ENCODE peak calls at places on chromosomes 11 and 22, in nine cellular contexts. T, X, B, H, L, D, M, E and O are unnamed samples.

GRCh38 chr22:35524966-35525686 is 15.5 kb upstream of the RASD2 start:
- DNase-seq in L (no peak), H (peak; percentile 64), E (no peak), B (no peak), X (no peak), M (peak; percentile 88), D (no peak), T (peak; percentile 23), O (no peak)

GRCh38 chr11:6992457-6993431 is 27.4 kb downstream of the ZNF214 start:
- DNase-seq in T (peak; percentile 88), H (no peak), X (peak; percentile 70), E (no peak), L (peak; percentile 65), B (peak; percentile 99), M (no peak), D (no peak), O (peak; percentile 69)

GRCh38 chr22:31800065-31800464 is 46.2 kb downstream of the DEPDC5 start:
- DNase-seq in B (peak; percentile 78), X (no peak), T (peak; percentile 15), M (no peak), H (no peak), E (no peak), L (no peak), D (no peak), O (no peak)

GRCh38 chr11:623999-624704 is 603 bp downstream of the CDHR5 start:
- DNase-seq in X (no peak), E (peak; percentile 73), T (peak; percentile 28), D (no peak), M (no peak), H (peak; percentile 35), L (no peak), B (no peak), O (no peak)

GRCh38 chr22:19868773-19869471 is 14.2 kb upstream of the GNB1L start:
- DNase-seq in B (no peak), X (no peak), T (no peak), D (peak; percentile 8), H (peak; percentile 27), E (no peak), L (no peak), M (no peak), O (no peak)

GRCh38 chr11:68380786-68381622 is 68.6 kb downstream of the LRP5 start:
- DNase-seq in T (no peak), D (no peak), B (peak; percentile 11), M (no peak), H (peak; percentile 51), X (peak; percentile 67), E (no peak), L (no peak), O (no peak)

GRCh38 chr11:64229090-64229958 is 1.0 kb upstream of the DNAJC4 start:
- DNase-seq in L (no peak), E (no peak), T (no peak), X (no peak), B (no peak), M (no peak), D (no peak), H (peak; percentile 43), O (no peak)

GRCh38 chr11:25159341-25159740 is 662.5 kb downstream of the LUZP2 start:
- DNase-seq in B (peak; percentile 30), M (no peak), D (no peak), L (no peak), T (peak; percentile 28), H (no peak), X (peak; percentile 3), E (no peak), O (peak; percentile 6)

GRCh38 chr22:27534720-27535125 is 266.8 kb downstream of the MN1 start:
- DNase-seq in B (peak; percentile 77), E (no peak), D (no peak), H (no peak), T (peak; percentile 87), L (no peak), X (peak; percentile 91), M (no peak), O (no peak)

GRCh38 chr11:114236829-114237228 is 59.4 kb upstream of the NNMT start:
- DNase-seq in M (no peak), H (no peak), B (no peak), D (no peak), L (no peak), T (peak; percentile 79), E (no peak), X (peak; percentile 80), O (no peak)

GRCh38 chr11:8332196-8332595 is 68.5 kb upstream of the LMO1 start:
- DNase-seq in L (no peak), E (no peak), H (no peak), D (no peak), X (no peak), T (no peak), M (no peak), B (no peak), O (no peak)

GRCh38 chr11:96393753-96394348 is 4.0 kb downstream of the JRKL start:
- DNase-seq in E (no peak), X (peak; percentile 70), D (no peak), T (peak; percentile 66), B (peak; percentile 61), H (no peak), L (no peak), M (peak; percentile 45), O (peak; percentile 15)

GRCh38 chr11:8833568-8834275 is 77.3 kb upstream of the AKIP1 start:
- DNase-seq in B (peak; percentile 74), E (no peak), M (no peak), D (no peak), X (no peak), L (no peak), H (no peak), T (no peak), O (peak; percentile 35)

GRCh38 chr11:117828641-117829368 is 4.3 kb upstream of the FXYD2 start:
- DNase-seq in L (no peak), E (peak; percentile 42), H (peak; percentile 69), T (peak; percentile 88), B (peak; percentile 76), D (peak; percentile 65), M (no peak), X (peak; percentile 53), O (peak; percentile 58)

GRCh38 chr11:126007263-126007662 is 55.4 kb downstream of the CDON start:
- DNase-seq in M (peak; percentile 39), T (peak; percentile 52), D (no peak), H (no peak), E (no peak), L (peak; percentile 18), X (peak; percentile 41), B (peak; percentile 35), O (no peak)

GRCh38 chr22:30546616-30547015 is at the start of gene SEC14L6:
- DNase-seq in L (no peak), T (no peak), D (no peak), X (no peak), E (no peak), M (no peak), H (no peak), B (no peak), O (no peak)

DNA sequence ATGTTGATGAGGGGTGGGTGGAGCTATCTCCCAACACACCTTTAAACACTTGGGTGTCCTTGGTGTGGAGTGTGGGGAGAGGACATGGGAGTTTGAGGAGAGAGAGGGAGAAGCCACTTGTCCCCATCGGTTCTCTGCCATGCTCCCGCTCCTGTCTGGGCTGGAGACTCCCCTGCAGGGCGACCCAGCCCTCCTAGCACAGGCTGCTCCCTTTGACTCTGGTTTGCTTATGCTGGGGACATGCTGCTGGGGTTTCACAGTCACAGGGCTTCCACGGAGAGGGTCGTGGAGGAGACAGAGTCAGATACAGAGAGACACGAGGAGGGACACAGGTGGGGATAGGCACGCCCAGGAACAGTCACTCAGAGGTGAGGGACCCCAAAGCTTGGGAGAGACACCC is 1.6 kb downstream of the SCUBE1 start:
- DNase-seq in B (no peak), M (no peak), T (no peak), E (no peak), X (no peak), H (no peak), D (no peak), L (no peak), O (no peak)
- H3K4me3 ChIP-seq in B (no peak overlapping the region), M (peak overlapping the region; percentile 38), T (no peak overlapping the region), E (peak overlapping the region; percentile 53), X (no peak overlapping the region), H (no peak overlapping the region), D (no peak overlapping the region), L (no peak overlapping the region), O (no peak overlapping the region)

DNA sequence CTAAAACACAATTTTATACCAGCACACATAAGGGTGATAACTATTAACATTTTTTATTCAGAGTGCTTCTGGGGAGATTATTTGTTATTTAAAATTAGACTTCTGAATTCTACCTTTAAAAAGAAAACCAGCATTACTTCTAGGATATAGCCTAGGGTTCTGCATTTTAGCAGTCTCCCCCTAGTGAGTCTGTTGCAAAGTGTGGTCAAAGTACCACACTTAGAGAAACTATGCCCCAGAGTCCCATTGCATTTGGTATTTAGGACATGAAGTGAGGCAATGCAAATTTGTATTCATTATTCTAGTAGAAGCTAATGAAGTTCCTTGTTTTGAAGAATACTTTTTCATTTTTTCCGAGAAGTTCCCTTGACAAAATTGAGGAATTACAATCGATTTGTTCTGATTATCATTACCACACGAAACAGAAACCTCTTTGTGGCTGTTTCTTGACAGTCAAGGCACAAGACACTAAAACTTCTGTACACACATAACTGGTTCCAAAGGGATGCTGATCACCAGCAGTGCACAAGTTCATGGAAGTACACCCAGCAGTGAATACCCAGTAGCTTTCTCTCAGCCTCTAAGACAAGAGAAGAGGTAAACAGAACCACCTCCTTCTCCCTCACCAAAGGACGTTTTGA is 27.4 kb upstream of the CCDC34 start:
- DNase-seq in D (no peak), X (no peak), T (no peak), H (no peak), L (no peak), B (no peak), M (no peak), E (no peak), O (no peak)
- TF ChIP-seq CTCF in D (no peak), X (no peak), T (no peak), H (no peak), L (no peak), B (no peak), M (peak; percentile 17), E (no peak), O (no peak)

DNA sequence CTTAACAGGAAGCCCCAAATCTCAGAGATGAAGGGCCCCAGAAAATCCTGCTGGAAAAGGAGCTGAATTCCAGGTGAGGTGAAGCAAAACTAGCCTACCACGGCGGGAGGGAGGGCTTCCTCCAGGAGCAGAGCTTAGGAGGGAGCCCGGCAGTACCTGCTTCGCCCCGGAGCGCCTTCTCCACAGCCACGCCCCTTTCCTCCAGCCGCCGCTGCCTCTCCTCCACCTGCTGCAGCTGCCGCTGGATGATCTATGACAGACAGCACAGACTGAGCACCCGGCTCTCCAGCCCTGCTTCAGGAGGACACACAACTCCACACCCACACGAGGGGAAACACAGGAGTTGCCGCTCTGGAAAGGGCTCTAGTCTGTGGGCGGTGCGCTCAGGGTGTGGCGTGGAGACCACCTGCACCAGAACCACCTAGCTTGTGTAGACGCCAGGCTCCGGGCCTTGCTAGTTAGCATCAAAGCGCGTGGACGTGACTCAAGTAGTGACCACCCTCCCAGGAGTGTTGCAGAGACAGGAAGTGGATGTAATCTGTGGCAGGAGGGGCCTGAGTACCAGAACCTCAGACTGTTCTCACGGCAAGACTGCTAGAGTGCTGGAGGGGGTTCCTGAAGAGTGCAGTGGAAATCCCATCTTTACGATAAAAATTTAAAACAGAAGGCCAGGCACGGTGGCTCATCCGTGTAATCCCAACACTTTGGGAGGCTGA is 34.6 kb upstream of the BID start:
- DNase-seq in E (no peak), H (no peak), B (peak; percentile 6), D (no peak), X (peak; percentile 20), M (no peak), L (no peak), T (no peak), O (no peak)
- H3K4me3 ChIP-seq in E (no peak overlapping the region), H (no peak overlapping the region), B (no peak overlapping the region), D (no peak overlapping the region), X (no peak overlapping the region), M (no peak overlapping the region), L (no peak overlapping the region), T (no peak overlapping the region), O (no peak overlapping the region)

GRCh38 chr11:45180158-45180887 is 33.9 kb downstream of the PRDM11 start:
- DNase-seq in B (no peak), D (peak; percentile 68), T (no peak), M (peak; percentile 94), L (peak; percentile 58), X (peak; percentile 49), E (peak; percentile 73), H (peak; percentile 74), O (no peak)
- TF ChIP-seq CTCF in B (peak; percentile 28), D (peak; percentile 53), T (no peak), M (peak; percentile 40), L (peak; percentile 72), X (peak; percentile 16), E (no peak), H (peak; percentile 29), O (no peak)